ENCODE peak calls at places on chromosomes 2 and 18, in six cellular contexts. G is epithelial cell of esophagus, H is AG04450, L is BJ, P is esophagus muscularis mucosa, K is mucosa of descending colon. W is an unnamed sample.

GRCh38 chr2:3585239-3586109 is 9.4 kb upstream of the COLEC11 start:
- DNase-seq in G (no peak), K (no peak), L (no peak), H (peak; percentile 85), P (no peak), W (no peak)

GRCh38 chr18:26869640-26870039 is 4.1 kb upstream of the AQP4 start:
- DNase-seq in H (no peak), G (no peak), P (no peak), K (no peak), L (no peak), W (no peak)

GRCh38 chr2:111194835-111195621 is 74.3 kb downstream of the BCL2L11 start:
- DNase-seq in H (no peak), K (no peak), P (peak; percentile 42), G (no peak), L (no peak), W (no peak)

GRCh38 chr2:10063566-10063965 is 16.6 kb downstream of the CYS1 start:
- DNase-seq in K (peak; percentile 37), P (no peak), H (no peak), L (no peak), G (no peak), W (no peak)

GRCh38 chr2:101778102-101778501 is 80.6 kb downstream of the MAP4K4 start:
- DNase-seq in L (no peak), K (no peak), G (no peak), H (no peak), P (peak; percentile 60), W (no peak)

GRCh38 chr2:33321236-33321731 is 155.2 kb upstream of the RASGRP3 start:
- DNase-seq in P (no peak), H (peak; percentile 20), K (no peak), L (peak; percentile 67), G (peak; percentile 19), W (no peak)

GRCh38 chr18:8324343-8325065 is 284.7 kb upstream of the RAB12 start:
- DNase-seq in H (no peak), G (no peak), L (no peak), K (no peak), P (no peak), W (no peak)

GRCh38 chr18:44950685-44951195 is 270.1 kb downstream of the SETBP1 start:
- DNase-seq in H (no peak), G (no peak), P (peak; percentile 53), L (no peak), K (no peak), W (no peak)

GRCh38 chr2:241129086-241129871 is 20.0 kb downstream of the PASK start:
- DNase-seq in L (no peak), P (no peak), H (no peak), G (no peak), K (no peak), W (no peak)

GRCh38 chr2:189763908-189764661 is 1.5 kb upstream of the OSGEPL1 start:
- DNase-seq in P (no peak), G (no peak), K (no peak), H (no peak), L (no peak), W (no peak)

GRCh38 chr18:14089781-14090180 is 42.5 kb downstream of the ZNF519 start:
- DNase-seq in H (no peak), K (no peak), G (no peak), P (no peak), L (no peak), W (no peak)

GRCh38 chr2:238105506-238106338 is 5.6 kb downstream of the ESPNL start:
- DNase-seq in H (no peak), P (no peak), L (no peak), K (no peak), G (no peak), W (no peak)

GRCh38 chr2:238106698-238107524 is 6.8 kb downstream of the ESPNL start:
- DNase-seq in H (no peak), K (peak; percentile 62), L (no peak), G (peak; percentile 26), P (no peak), W (no peak)

GRCh38 chr2:238106339-238106697 is 6.2 kb downstream of the ESPNL start:
- DNase-seq in P (no peak), K (no peak), H (no peak), L (no peak), G (no peak), W (no peak)

GRCh38 chr2:238108423-238109201 is 8.5 kb downstream of the ESPNL start:
- DNase-seq in G (no peak), H (no peak), K (peak; percentile 63), P (no peak), L (no peak), W (no peak)

DNA sequence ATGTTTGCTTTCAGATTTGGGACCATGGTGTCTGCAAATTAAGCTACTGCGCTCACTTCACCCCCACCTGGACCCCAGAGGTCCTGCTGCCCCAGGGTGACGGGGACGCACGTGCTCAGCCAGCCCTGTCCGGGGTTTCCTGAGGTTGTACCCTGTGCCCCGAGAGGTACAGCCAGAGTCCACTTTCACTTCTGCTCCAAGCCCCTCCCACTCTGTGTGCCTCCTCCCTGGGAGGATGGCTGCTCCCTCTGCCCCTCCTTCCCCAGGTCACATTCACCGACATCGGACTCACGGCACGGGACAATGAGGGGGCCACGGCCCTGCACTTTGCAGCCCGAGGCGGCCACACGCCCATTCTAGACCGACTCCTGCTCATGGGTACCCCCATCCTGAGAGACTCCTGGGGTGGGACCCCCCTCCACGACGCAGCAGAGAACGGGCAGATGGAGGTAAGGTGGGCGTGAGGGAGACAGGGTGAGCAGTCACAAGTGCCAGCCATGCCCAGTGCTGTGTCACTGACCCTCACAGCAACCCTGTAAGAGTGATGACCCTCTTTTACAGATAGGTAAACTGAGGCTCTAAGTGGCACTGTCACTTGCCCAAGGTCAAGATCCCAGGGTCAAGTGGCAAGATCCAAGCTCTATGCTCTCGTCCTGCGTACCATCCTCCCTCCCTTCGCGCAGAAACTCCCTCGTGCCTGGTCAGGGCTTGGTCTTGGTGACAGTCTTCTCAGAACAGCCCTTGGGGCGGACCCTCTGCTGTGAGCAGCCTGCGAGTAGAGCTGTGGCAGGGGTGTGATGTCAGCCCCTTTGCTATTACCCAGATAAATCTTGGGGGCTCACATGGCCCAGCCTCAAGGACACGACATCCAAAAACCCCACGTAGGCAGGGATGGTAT is 7.6 kb downstream of the ESPNL start:
- DNase-seq in P (no peak), G (no peak), H (no peak), K (peak; percentile 73), L (no peak), W (no peak)
- H3K4me3 ChIP-seq in P (no peak overlapping the region), G (no peak overlapping the region), H (no peak overlapping the region), K (no peak overlapping the region), L (no peak overlapping the region), W (no peak overlapping the region)

DNA sequence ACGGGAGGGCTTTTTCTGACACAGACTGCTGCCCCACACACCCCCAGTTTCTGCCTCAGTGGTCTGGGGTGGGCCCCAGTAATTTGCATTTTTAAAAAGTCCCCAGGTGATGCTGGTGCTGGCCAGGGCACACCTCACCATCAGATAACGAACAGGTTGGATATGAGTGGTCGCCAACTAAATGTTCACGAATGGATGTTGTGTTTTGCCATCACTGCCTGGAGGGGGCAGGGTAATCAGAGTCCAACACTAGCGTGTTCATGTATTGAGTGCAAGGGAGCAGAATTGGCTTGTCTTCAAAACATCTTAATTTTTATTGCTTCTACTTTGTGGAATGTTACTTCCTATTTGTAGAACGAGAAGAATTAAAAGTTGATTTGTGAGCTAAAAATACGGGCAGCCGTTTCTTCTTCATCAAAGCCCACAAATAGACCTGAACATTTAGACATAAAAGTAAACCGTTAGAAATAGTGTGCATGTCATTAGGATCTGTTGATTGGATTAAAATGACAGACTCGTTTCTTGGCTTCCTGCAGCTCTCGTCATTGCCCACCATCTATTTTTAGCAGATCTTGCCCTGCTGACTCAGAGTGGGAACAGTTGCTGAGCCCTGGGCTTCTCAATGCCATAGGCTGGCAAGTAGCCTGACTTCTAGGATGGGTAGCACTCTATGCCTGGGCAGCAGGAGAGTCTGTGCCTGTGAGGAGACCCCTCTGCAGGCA is 45.2 kb downstream of the NCK2 start:
- DNase-seq in L (peak; percentile 37), H (peak; percentile 8), K (no peak), G (peak; percentile 75), P (no peak), W (peak; percentile 52)
- TF ChIP-seq CTCF in L (peak; percentile 31), H (no peak), K (no peak), G (peak; percentile 14), P (no peak), W (peak; percentile 32)

GRCh38 chr2:127674241-127675209 is 805 bp downstream of the LIMS2 start:
- DNase-seq in K (no peak), H (no peak), G (no peak), P (no peak), L (no peak), W (no peak)
- H3K4me3 ChIP-seq in K (no peak overlapping the region), H (peak overlapping the region; percentile 63), G (no peak overlapping the region), P (peak overlapping the region; percentile 88), L (peak overlapping the region; percentile 60), W (peak overlapping the region; percentile 68)

GRCh38 chr2:116833052-116833451 is 981.4 kb upstream of the DDX18 start:
- DNase-seq in G (no peak), P (no peak), K (no peak), H (no peak), L (no peak), W (no peak)
- TF ChIP-seq CTCF in G (no peak), P (no peak), K (no peak), H (no peak), L (no peak), W (no peak)

GRCh38 chr2:232575404-232575746 is 24.9 kb downstream of the EIF4E2 start:
- DNase-seq in H (no peak), G (no peak), P (no peak), L (no peak), K (no peak), W (no peak)

GRCh38 chr2:232577841-232578240 is 27.4 kb downstream of the EIF4E2 start:
- DNase-seq in H (no peak), P (no peak), G (no peak), K (no peak), L (no peak), W (no peak)

GRCh38 chr2:232574674-232575403 is 24.4 kb downstream of the EIF4E2 start:
- DNase-seq in H (no peak), P (no peak), L (no peak), K (no peak), G (peak; percentile 72), W (peak; percentile 17)

GRCh38 chr2:232578662-232579061 is 28.2 kb downstream of the EIF4E2 start:
- DNase-seq in L (no peak), G (no peak), H (no peak), P (no peak), K (no peak), W (no peak)

DNA sequence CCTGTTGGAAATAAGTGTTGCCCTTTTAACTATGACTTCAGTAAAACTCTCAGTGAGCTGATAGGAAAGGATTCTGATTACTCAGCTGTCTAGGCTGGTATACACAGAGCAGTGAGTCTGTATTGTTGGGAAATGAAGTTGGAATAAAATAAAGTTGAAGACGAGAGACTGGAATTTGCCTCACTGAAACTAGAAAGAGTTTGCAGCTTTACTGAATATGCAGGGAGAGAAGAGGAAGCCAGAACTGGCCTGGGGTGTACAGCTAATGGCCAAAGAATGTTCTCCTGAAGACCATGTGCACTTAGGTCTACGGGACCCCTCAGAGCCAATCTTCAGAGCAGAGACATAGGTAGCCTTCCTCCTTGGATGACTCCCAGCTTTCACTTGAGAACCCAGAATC is 26.5 kb downstream of the EIF4E2 start:
- DNase-seq in G (peak; percentile 42), H (no peak), P (no peak), K (no peak), L (peak; percentile 32), W (peak; percentile 24)
- H3K4me3 ChIP-seq in G (no peak overlapping the region), H (no peak overlapping the region), P (no peak overlapping the region), K (no peak overlapping the region), L (no peak overlapping the region), W (no peak overlapping the region)

W was measured in AG04449.